ENCODE peak calls at places on chromosomes 6 and 20, in nine cellular contexts. M is stomach, E is A549, D is upper lobe of left lung, L is ovary, J is tibial nerve, Q is SK-N-SH, R is GM12878, B is K562. C is an unnamed sample.

GRCh38 chr20:45104786-45105185 is 3.9 kb upstream of the KCNS1 start:
- DNase-seq in M (no peak), E (no peak), D (no peak), L (no peak), J (no peak), Q (no peak), R (no peak), B (no peak), C (no peak)

GRCh38 chr6:44431118-44431725 is 43.7 kb downstream of the CDC5L start:
- DNase-seq in M (peak; percentile 37), E (peak; percentile 46), D (no peak), L (peak; percentile 57), J (no peak), Q (peak; percentile 38), R (peak; percentile 3), B (peak; percentile 56), C (no peak)

GRCh38 chr6:56803594-56803993 is 151.3 kb upstream of the BEND6 start:
- DNase-seq in M (no peak), E (no peak), D (no peak), L (no peak), J (no peak), Q (no peak), R (no peak), B (no peak), C (no peak)

GRCh38 chr6:155530219-155530834 is 74.7 kb upstream of the NOX3 start:
- DNase-seq in M (no peak), E (peak; percentile 41), D (no peak), L (no peak), J (no peak), Q (peak; percentile 44), R (no peak), B (no peak), C (no peak)

GRCh38 chr20:59428441-59429205 is 128.2 kb downstream of the EDN3 start:
- DNase-seq in M (no peak), E (peak; percentile 48), D (no peak), L (no peak), J (no peak), Q (no peak), R (no peak), B (no peak), C (no peak)

GRCh38 chr20:35942243-35942642 is 12.1 kb downstream of the SCAND1 start:
- DNase-seq in M (no peak), E (no peak), D (no peak), L (no peak), J (no peak), Q (no peak), R (no peak), B (no peak), C (no peak)

GRCh38 chr6:142008016-142008735 is 124.5 kb upstream of the GJE1 start:
- DNase-seq in M (no peak), E (no peak), D (no peak), L (no peak), J (no peak), Q (no peak), R (no peak), B (no peak), C (no peak)

GRCh38 chr6:33606642-33607041 is 14.5 kb upstream of the ITPR3 start:
- DNase-seq in M (no peak), E (no peak), D (no peak), L (no peak), J (no peak), Q (no peak), R (no peak), B (no peak), C (no peak)

GRCh38 chr6:161107779-161108380 is 116.3 kb downstream of the MAP3K4 start:
- DNase-seq in M (no peak), E (no peak), D (peak; percentile 5), L (no peak), J (no peak), Q (no peak), R (no peak), B (no peak), C (no peak)

GRCh38 chr6:108116781-108117426 is 42.4 kb upstream of the OSTM1 start:
- DNase-seq in M (no peak), E (no peak), D (peak; percentile 68), L (no peak), J (no peak), Q (peak; percentile 57), R (no peak), B (no peak), C (peak; percentile 89)

GRCh38 chr6:108116424-108116780 is 41.9 kb upstream of the OSTM1 start:
- DNase-seq in M (no peak), E (no peak), D (no peak), L (no peak), J (no peak), Q (no peak), R (no peak), B (no peak), C (no peak)

GRCh38 chr6:108115598-108116058 is 41.1 kb upstream of the OSTM1 start:
- DNase-seq in M (peak; percentile 66), E (peak; percentile 76), D (peak; percentile 25), L (no peak), J (no peak), Q (peak; percentile 77), R (no peak), B (peak; percentile 46), C (no peak)

GRCh38 chr6:108113557-108114519 is 39.3 kb upstream of the OSTM1 start:
- DNase-seq in M (no peak), E (peak; percentile 34), D (peak; percentile 58), L (no peak), J (no peak), Q (peak; percentile 78), R (no peak), B (peak; percentile 60), C (no peak)

DNA sequence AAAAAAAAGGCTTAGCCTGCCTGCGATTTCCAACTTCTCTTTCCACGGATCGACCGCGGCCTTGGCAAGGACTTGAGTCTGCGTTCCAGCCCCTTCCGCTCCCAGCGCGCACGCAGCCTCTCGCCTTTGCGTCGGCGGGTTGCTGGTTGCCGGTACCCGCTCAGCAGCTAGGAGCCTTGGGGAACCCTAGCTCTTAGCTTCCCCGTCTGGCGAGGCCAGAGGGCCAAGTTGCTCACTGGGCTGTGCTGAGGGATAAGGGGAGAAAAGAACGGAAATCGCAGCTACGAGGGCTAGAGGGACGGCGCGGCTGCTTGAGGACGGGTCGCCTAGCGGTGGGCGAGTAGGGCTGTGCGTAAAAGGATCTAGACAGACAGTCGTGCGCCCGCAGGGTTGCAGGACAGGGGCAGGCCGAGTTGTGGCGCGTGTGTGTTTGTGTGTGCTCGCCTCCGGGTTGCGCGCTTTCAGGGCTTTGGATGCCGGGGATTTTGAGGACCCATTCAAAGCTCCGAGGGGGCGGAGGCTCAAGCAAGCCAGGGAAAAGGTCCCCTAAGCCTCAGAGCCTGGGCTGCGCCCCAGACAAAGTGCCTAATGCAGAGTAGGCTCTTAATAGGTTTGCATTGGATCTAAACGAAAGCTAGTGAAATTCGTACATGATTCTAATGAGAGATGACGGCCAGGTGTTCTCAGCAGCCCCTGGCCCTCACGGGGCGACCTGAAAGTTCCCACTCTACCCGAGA is 40.5 kb upstream of the OSTM1 start:
- DNase-seq in M (no peak), E (peak; percentile 41), D (peak; percentile 91), L (peak; percentile 52), J (no peak), Q (peak; percentile 80), R (no peak), B (no peak), C (no peak)
- TF ChIP-seq EP300 in M (no peak), E (no peak), D (no peak), L (no peak), J (no peak), Q (no peak), R (no peak), B (no peak), C (no peak)

GRCh38 chr6:106612956-106613516 is 16.3 kb downstream of the RTN4IP1 start:
- DNase-seq in M (no peak), E (no peak), D (no peak), L (no peak), J (no peak), Q (no peak), R (no peak), B (no peak), C (no peak)

GRCh38 chr6:106613590-106613989 is 15.7 kb downstream of the RTN4IP1 start:
- DNase-seq in M (no peak), E (no peak), D (no peak), L (no peak), J (no peak), Q (no peak), R (no peak), B (no peak), C (no peak)

GRCh38 chr6:106611030-106611429 is 18.3 kb downstream of the RTN4IP1 start:
- DNase-seq in M (no peak), E (no peak), D (no peak), L (no peak), J (no peak), Q (no peak), R (no peak), B (no peak), C (no peak)

GRCh38 chr6:106609699-106610098 is 19.6 kb downstream of the RTN4IP1 start:
- DNase-seq in M (no peak), E (peak; percentile 36), D (no peak), L (no peak), J (no peak), Q (peak; percentile 39), R (no peak), B (no peak), C (no peak)

GRCh38 chr6:106608080-106608668 is 21.1 kb downstream of the RTN4IP1 start:
- DNase-seq in M (no peak), E (peak; percentile 61), D (no peak), L (no peak), J (no peak), Q (peak; percentile 51), R (peak; percentile 40), B (peak; percentile 46), C (no peak)
- TF ChIP-seq EP300 in M (no peak), E (no peak), D (no peak), L (no peak), J (no peak), Q (no peak), R (no peak), B (no peak), C (no peak)

DNA sequence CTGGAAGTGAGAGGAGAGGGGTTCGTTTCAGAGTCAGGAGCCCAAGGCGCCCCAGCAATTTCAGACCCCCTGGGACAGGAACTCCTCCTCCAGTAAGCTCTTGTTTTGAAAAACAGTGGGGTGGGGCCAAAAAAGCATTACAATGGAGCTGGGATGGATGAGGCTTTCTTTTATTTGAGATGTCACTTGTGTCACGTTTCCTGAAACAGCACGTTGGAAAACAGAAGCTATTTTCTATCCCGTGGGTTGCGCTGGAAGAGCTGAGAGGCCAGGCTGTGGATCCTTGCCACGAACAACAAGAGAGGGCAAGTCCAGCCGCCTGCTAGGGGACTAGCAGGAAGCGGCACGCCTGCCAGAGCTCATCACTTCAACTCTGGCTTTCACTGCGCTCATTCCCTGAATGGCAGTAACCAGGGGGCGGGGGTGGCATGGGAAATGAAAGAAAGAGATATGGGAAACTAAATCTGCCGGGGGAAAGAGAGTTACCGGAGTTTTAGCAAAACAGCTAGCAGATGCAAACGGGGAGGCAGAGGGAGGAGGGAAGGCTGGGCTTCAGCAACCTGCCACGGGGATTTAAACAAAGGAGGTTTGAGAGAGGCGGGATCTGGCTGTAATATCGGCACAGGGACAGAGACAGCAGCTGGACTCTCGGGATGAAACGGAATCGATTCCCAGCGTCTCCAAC is 34.6 kb downstream of the GCNT2 start:
- DNase-seq in M (peak; percentile 51), E (no peak), D (no peak), L (no peak), J (no peak), Q (peak; percentile 65), R (no peak), B (no peak), C (peak; percentile 94)
- TF ChIP-seq EP300 in M (no peak), E (no peak), D (no peak), L (no peak), J (no peak), Q (no peak), R (no peak), B (no peak), C (no peak)

GRCh38 chr20:50682947-50683530 is 8.3 kb downstream of the RIPOR3 start:
- DNase-seq in M (peak; percentile 46), E (no peak), D (no peak), L (no peak), J (no peak), Q (no peak), R (no peak), B (no peak), C (no peak)
- TF ChIP-seq EP300 in M (no peak), E (no peak), D (no peak), L (no peak), J (no peak), Q (no peak), R (no peak), B (no peak), C (no peak)

C was measured in esophagus muscularis mucosa.